ENCODE peak calls at places on chromosome 17, in eight cellular contexts. One of them, this sample, is unnamed.

GRCh38 chr17:71329310-71330098 is 791.3 kb upstream of the SOX9 start:
- DNase-seq in HL-60: no peak
- DNase-seq in heart right ventricle: no peak
- DNase-seq in transverse colon: no peak
- DNase-seq in right lobe of liver: no peak
- DNase-seq in astrocyte of the spinal cord: no peak
- DNase-seq in MM.1S: no peak
- DNase-seq in kidney epithelial cell: no peak
- DNase-seq in this sample: no peak

GRCh38 chr17:32269377-32269776 is 3.7 kb downstream of the RHBDL3 start:
- DNase-seq in kidney epithelial cell: no peak
- DNase-seq in transverse colon: no peak
- DNase-seq in HL-60: no peak
- DNase-seq in astrocyte of the spinal cord: no peak
- DNase-seq in heart right ventricle: peak; percentile 58
- DNase-seq in right lobe of liver: no peak
- DNase-seq in MM.1S: no peak
- DNase-seq in this sample: no peak

GRCh38 chr17:3037259-3037658 is 26.1 kb downstream of the OR1D5 start:
- DNase-seq in kidney epithelial cell: no peak
- DNase-seq in right lobe of liver: no peak
- DNase-seq in MM.1S: no peak
- DNase-seq in HL-60: no peak
- DNase-seq in transverse colon: no peak
- DNase-seq in heart right ventricle: no peak
- DNase-seq in astrocyte of the spinal cord: no peak
- DNase-seq in this sample: no peak

GRCh38 chr17:46818929-46819859 is 702 bp upstream of the WNT3 start:
- DNase-seq in heart right ventricle: no peak
- DNase-seq in MM.1S: no peak
- DNase-seq in HL-60: no peak
- DNase-seq in transverse colon: no peak
- DNase-seq in right lobe of liver: no peak
- DNase-seq in kidney epithelial cell: no peak
- DNase-seq in astrocyte of the spinal cord: no peak
- DNase-seq in this sample: no peak

GRCh38 chr17:20187049-20187448 is 177.9 kb downstream of the SPECC1 start:
- DNase-seq in astrocyte of the spinal cord: peak; percentile 68
- DNase-seq in right lobe of liver: no peak
- DNase-seq in kidney epithelial cell: no peak
- DNase-seq in heart right ventricle: no peak
- DNase-seq in MM.1S: no peak
- DNase-seq in transverse colon: no peak
- DNase-seq in HL-60: no peak
- DNase-seq in this sample: no peak

GRCh38 chr17:58960068-58960467 is 146.6 kb downstream of the TRIM37 start:
- DNase-seq in right lobe of liver: no peak
- DNase-seq in kidney epithelial cell: peak; percentile 52
- DNase-seq in HL-60: no peak
- DNase-seq in astrocyte of the spinal cord: peak; percentile 78
- DNase-seq in transverse colon: no peak
- DNase-seq in MM.1S: peak; percentile 10
- DNase-seq in heart right ventricle: no peak
- DNase-seq in this sample: peak; percentile 62

GRCh38 chr17:32909787-32910369 is 18.1 kb upstream of the TMEM98 start:
- DNase-seq in HL-60: peak; percentile 16
- DNase-seq in astrocyte of the spinal cord: peak; percentile 82
- DNase-seq in kidney epithelial cell: peak; percentile 66
- DNase-seq in MM.1S: peak; percentile 80
- DNase-seq in right lobe of liver: peak; percentile 37
- DNase-seq in heart right ventricle: no peak
- DNase-seq in transverse colon: peak; percentile 91
- DNase-seq in this sample: peak; percentile 90

GRCh38 chr17:78997231-78997741 is 12.3 kb downstream of the CANT1 start:
- DNase-seq in astrocyte of the spinal cord: no peak
- DNase-seq in heart right ventricle: no peak
- DNase-seq in transverse colon: no peak
- DNase-seq in right lobe of liver: peak; percentile 18
- DNase-seq in kidney epithelial cell: no peak
- DNase-seq in MM.1S: no peak
- DNase-seq in HL-60: no peak
- DNase-seq in this sample: no peak

GRCh38 chr17:27456681-27457404 is 595 bp downstream of the KSR1 start:
- DNase-seq in kidney epithelial cell: no peak
- DNase-seq in transverse colon: peak; percentile 17
- DNase-seq in MM.1S: no peak
- DNase-seq in HL-60: no peak
- DNase-seq in right lobe of liver: peak; percentile 36
- DNase-seq in heart right ventricle: peak; percentile 30
- DNase-seq in astrocyte of the spinal cord: no peak
- DNase-seq in this sample: no peak

GRCh38 chr17:74924250-74924948 is at the start of gene OTOP2:
- DNase-seq in right lobe of liver: no peak
- DNase-seq in kidney epithelial cell: no peak
- DNase-seq in transverse colon: peak; percentile 25
- DNase-seq in heart right ventricle: peak; percentile 39
- DNase-seq in MM.1S: no peak
- DNase-seq in astrocyte of the spinal cord: no peak
- DNase-seq in HL-60: peak; percentile 30
- DNase-seq in this sample: no peak

GRCh38 chr17:39671651-39672521 is 3.6 kb downstream of the PNMT start:
- DNase-seq in transverse colon: peak; percentile 67
- DNase-seq in right lobe of liver: peak; percentile 42
- DNase-seq in astrocyte of the spinal cord: peak; percentile 22
- DNase-seq in kidney epithelial cell: no peak
- DNase-seq in heart right ventricle: peak; percentile 74
- DNase-seq in MM.1S: no peak
- DNase-seq in HL-60: no peak
- DNase-seq in this sample: peak; percentile 46

GRCh38 chr17:57906910-57907309 is 48.3 kb downstream of the CUEDC1 start:
- DNase-seq in HL-60: no peak
- DNase-seq in heart right ventricle: no peak
- DNase-seq in transverse colon: no peak
- DNase-seq in astrocyte of the spinal cord: no peak
- DNase-seq in MM.1S: no peak
- DNase-seq in kidney epithelial cell: no peak
- DNase-seq in right lobe of liver: no peak
- DNase-seq in this sample: no peak

GRCh38 chr17:78736526-78737079 is 45.5 kb downstream of the CYTH1 start:
- DNase-seq in transverse colon: peak; percentile 94
- DNase-seq in kidney epithelial cell: no peak
- DNase-seq in right lobe of liver: peak; percentile 61
- DNase-seq in HL-60: peak; percentile 51
- DNase-seq in astrocyte of the spinal cord: no peak
- DNase-seq in heart right ventricle: peak; percentile 77
- DNase-seq in MM.1S: peak; percentile 90
- DNase-seq in this sample: no peak

GRCh38 chr17:31787857-31788570 is 71.0 kb downstream of the COPRS start:
- DNase-seq in right lobe of liver: no peak
- DNase-seq in astrocyte of the spinal cord: peak; percentile 76
- DNase-seq in transverse colon: peak; percentile 39
- DNase-seq in heart right ventricle: no peak
- DNase-seq in HL-60: no peak
- DNase-seq in kidney epithelial cell: peak; percentile 48
- DNase-seq in MM.1S: no peak
- DNase-seq in this sample: peak; percentile 83

GRCh38 chr17:27530791-27531391 is 74.6 kb downstream of the KSR1 start:
- DNase-seq in kidney epithelial cell: no peak
- DNase-seq in HL-60: peak; percentile 90
- DNase-seq in MM.1S: no peak
- DNase-seq in transverse colon: no peak
- DNase-seq in heart right ventricle: no peak
- DNase-seq in right lobe of liver: no peak
- DNase-seq in astrocyte of the spinal cord: peak; percentile 25
- DNase-seq in this sample: peak; percentile 63

GRCh38 chr17:72622661-72623433 is 469.6 kb downstream of the SLC39A11 start:
- DNase-seq in right lobe of liver: no peak
- DNase-seq in MM.1S: no peak
- DNase-seq in heart right ventricle: no peak
- DNase-seq in kidney epithelial cell: peak; percentile 73
- DNase-seq in transverse colon: no peak
- DNase-seq in HL-60: no peak
- DNase-seq in astrocyte of the spinal cord: no peak
- DNase-seq in this sample: no peak

GRCh38 chr17:521168-521525 is 168.5 kb upstream of the RPH3AL start:
- DNase-seq in heart right ventricle: no peak
- DNase-seq in MM.1S: no peak
- DNase-seq in kidney epithelial cell: no peak
- DNase-seq in astrocyte of the spinal cord: peak; percentile 27
- DNase-seq in HL-60: no peak
- DNase-seq in transverse colon: no peak
- DNase-seq in right lobe of liver: no peak
- DNase-seq in this sample: peak; percentile 10

GRCh38 chr17:65959630-65960029 is 232.3 kb downstream of the CEP112 start:
- DNase-seq in right lobe of liver: no peak
- DNase-seq in HL-60: no peak
- DNase-seq in kidney epithelial cell: no peak
- DNase-seq in astrocyte of the spinal cord: no peak
- DNase-seq in transverse colon: no peak
- DNase-seq in heart right ventricle: no peak
- DNase-seq in MM.1S: no peak
- DNase-seq in this sample: no peak

DNA sequence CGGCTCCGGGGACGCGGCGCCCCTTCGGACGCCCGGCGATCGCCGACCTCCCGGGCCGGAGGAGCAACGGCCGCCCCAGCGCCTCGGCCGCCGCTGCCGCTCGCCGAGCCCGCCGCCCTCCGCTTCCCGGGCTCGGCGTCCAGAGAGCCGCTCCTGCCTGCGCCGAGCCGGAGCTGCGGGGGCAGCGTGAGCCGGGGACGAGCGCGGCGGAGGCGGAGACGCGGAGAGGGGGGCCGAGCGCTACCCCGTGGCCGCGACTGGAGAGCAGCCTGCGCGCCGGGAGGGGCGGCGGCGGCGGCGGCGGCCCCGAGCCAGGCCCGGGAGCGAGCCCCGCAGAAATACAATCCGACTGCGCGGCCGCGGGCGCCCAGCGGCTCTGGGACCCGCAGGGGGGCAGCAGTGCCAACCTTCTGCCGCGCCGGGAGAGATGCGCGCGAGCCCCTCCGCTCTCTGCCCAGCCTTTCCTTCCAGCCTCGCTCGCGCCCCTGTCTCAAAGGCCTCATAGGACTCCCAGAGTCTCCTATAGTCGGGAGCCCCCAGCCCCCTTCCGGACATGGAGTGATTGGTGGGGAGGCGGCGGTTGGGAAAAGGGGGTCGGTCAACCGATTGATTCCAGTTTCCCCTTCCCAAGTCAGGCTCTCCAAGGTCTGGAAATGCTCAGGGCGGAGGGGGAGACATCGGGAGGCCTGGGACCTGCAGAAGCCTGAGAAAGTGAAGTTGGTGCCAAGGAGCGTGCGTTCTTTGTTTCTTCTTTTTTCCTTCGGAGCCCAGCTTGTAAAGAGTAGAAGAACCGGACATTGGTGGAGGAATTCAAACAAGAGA is 1.0 kb upstream of the SDK2 start:
- DNase-seq in heart right ventricle: peak; percentile 54
- DNase-seq in astrocyte of the spinal cord: peak; percentile 5
- DNase-seq in right lobe of liver: no peak
- DNase-seq in kidney epithelial cell: no peak
- DNase-seq in HL-60: no peak
- DNase-seq in transverse colon: peak; percentile 36
- DNase-seq in MM.1S: no peak
- DNase-seq in this sample: peak; percentile 10
- TF ChIP-seq CTCF in heart right ventricle: peak; percentile 6
- TF ChIP-seq CTCF in astrocyte of the spinal cord: no peak
- TF ChIP-seq CTCF in right lobe of liver: no peak
- TF ChIP-seq CTCF in kidney epithelial cell: no peak
- TF ChIP-seq CTCF in HL-60: no peak
- TF ChIP-seq CTCF in transverse colon: no peak
- TF ChIP-seq CTCF in MM.1S: no peak
- TF ChIP-seq CTCF in this sample: no peak

DNA sequence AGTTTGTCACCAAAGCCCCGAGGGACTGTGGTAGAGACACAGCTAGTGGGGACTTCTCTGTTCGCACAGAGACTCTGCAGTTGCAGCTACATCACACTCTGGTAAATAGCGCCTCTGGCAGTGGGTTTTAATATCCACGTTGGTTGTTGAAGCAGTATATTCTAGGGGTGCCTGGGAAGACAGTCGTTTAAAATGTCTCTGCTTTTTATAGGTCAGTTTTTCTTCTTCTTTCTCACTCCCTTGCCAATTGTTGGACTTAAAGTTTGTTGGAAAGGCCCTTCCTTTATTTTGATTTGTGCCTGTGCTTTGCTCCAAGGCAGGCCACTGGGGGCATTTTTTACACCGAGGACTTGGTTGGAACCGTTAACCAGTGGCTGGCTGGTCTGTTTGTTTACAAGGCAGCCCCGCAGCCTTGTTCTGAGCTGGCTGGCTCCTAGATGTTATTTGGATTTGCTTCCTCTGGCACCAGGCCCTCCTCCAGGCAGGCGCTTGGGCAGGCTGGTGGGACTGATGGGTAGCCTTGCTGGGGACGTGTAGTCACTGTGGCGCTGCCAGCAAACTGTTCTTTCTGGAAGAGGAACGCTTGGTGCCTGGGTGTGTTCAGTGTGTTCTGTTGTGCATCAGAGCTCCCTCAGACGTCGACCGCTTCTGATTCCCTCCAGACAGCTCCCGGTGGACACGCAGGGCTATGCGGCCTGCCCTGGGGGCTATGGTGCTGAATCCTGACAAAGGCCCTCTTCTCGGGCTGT is 218.2 kb upstream of the CHMP6 start:
- DNase-seq in transverse colon: peak; percentile 58
- DNase-seq in right lobe of liver: no peak
- DNase-seq in HL-60: no peak
- DNase-seq in MM.1S: no peak
- DNase-seq in heart right ventricle: peak; percentile 63
- DNase-seq in kidney epithelial cell: no peak
- DNase-seq in astrocyte of the spinal cord: peak; percentile 46
- DNase-seq in this sample: no peak
- H3K4me3 ChIP-seq in transverse colon: no peak overlapping the region
- H3K4me3 ChIP-seq in right lobe of liver: no peak overlapping the region
- H3K4me3 ChIP-seq in HL-60: no peak overlapping the region
- H3K4me3 ChIP-seq in MM.1S: no peak overlapping the region
- H3K4me3 ChIP-seq in heart right ventricle: no peak overlapping the region
- H3K4me3 ChIP-seq in kidney epithelial cell: no peak overlapping the region
- H3K4me3 ChIP-seq in astrocyte of the spinal cord: no peak overlapping the region
- H3K4me3 ChIP-seq in this sample: no peak overlapping the region

GRCh38 chr17:69723741-69724140 is 309.2 kb downstream of the MAP2K6 start:
- DNase-seq in kidney epithelial cell: no peak
- DNase-seq in transverse colon: no peak
- DNase-seq in MM.1S: no peak
- DNase-seq in right lobe of liver: no peak
- DNase-seq in HL-60: no peak
- DNase-seq in heart right ventricle: no peak
- DNase-seq in astrocyte of the spinal cord: no peak
- DNase-seq in this sample: peak; percentile 21
- TF ChIP-seq CTCF in kidney epithelial cell: peak; percentile 24
- TF ChIP-seq CTCF in transverse colon: no peak
- TF ChIP-seq CTCF in MM.1S: no peak
- TF ChIP-seq CTCF in right lobe of liver: no peak
- TF ChIP-seq CTCF in HL-60: no peak
- TF ChIP-seq CTCF in heart right ventricle: no peak
- TF ChIP-seq CTCF in astrocyte of the spinal cord: no peak
- TF ChIP-seq CTCF in this sample: peak; percentile 22

DNA sequence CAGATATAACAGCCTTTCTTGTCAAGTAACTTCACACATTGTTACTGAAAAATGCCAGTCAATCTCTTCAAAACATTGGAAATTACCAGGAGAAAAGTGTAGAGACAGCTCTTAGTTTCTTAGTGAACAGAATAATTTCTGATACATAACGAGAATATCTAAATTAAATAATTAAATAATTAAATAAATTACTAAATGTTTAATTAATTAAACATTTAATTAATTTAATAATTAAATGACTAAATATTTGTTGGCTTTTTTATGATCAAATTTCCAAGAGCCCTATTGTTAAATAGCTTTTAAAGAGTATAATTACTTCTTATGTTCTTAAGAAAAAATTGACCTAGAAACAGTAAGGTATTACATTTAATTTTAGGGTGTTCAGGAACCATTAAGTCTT is 129.6 kb downstream of the SSH2 start:
- DNase-seq in transverse colon: no peak
- DNase-seq in astrocyte of the spinal cord: no peak
- DNase-seq in MM.1S: no peak
- DNase-seq in heart right ventricle: no peak
- DNase-seq in right lobe of liver: no peak
- DNase-seq in kidney epithelial cell: no peak
- DNase-seq in HL-60: no peak
- DNase-seq in this sample: no peak
- H3K4me3 ChIP-seq in transverse colon: no peak overlapping the region
- H3K4me3 ChIP-seq in astrocyte of the spinal cord: no peak overlapping the region
- H3K4me3 ChIP-seq in MM.1S: no peak overlapping the region
- H3K4me3 ChIP-seq in heart right ventricle: no peak overlapping the region
- H3K4me3 ChIP-seq in right lobe of liver: no peak overlapping the region
- H3K4me3 ChIP-seq in kidney epithelial cell: no peak overlapping the region
- H3K4me3 ChIP-seq in HL-60: no peak overlapping the region
- H3K4me3 ChIP-seq in this sample: no peak overlapping the region

This sample was measured in fibroblast of pulmonary artery.